ENCODE peak calls at places on chromosomes 5 and 9, in eight cellular contexts. L is lower lobe of right lung, V is GM20000, A is body of pancreas, C is OCI-LY7, X is astrocyte of the spinal cord, P is endothelial cell, G is gastrocnemius medialis. U is an unnamed sample.

GRCh38 chr5:149831492-149831891 is 101.4 kb downstream of the PPARGC1B start:
- DNase-seq in L (no peak), V (peak), A (no peak), C (no peak), X (peak), P (no peak), G (no peak), U (no peak)

GRCh38 chr9:36163049-36163839 is 5.9 kb upstream of the CCIN start:
- DNase-seq in L (no peak), V (no peak), A (peak), C (no peak), X (peak), P (peak), G (no peak), U (peak)

GRCh38 chr9:84170521-84171141 is 169.9 kb downstream of the SLC28A3 start:
- DNase-seq in L (peak), V (no peak), A (peak), C (no peak), X (peak), P (no peak), G (peak), U (peak)

GRCh38 chr5:175842947-175843793 is 28.2 kb upstream of the CPLX2 start:
- DNase-seq in L (no peak), V (no peak), A (no peak), C (no peak), X (peak), P (no peak), G (no peak), U (no peak)

GRCh38 chr5:58455066-58455465 is 4.8 kb downstream of the PLK2 start:
- DNase-seq in L (no peak), V (no peak), A (no peak), C (no peak), X (no peak), P (no peak), G (no peak), U (no peak)

GRCh38 chr5:82793808-82794419 is 283.3 kb downstream of the TMEM167A start:
- DNase-seq in L (no peak), V (no peak), A (peak), C (peak), X (peak), P (peak), G (no peak), U (no peak)

GRCh38 chr5:134079748-134080581 is 34.5 kb upstream of the TCF7 start:
- DNase-seq in L (no peak), V (no peak), A (no peak), C (no peak), X (no peak), P (no peak), G (no peak), U (peak)

GRCh38 chr9:118595719-118596305 is 773.4 kb downstream of the BRINP1 start:
- DNase-seq in L (no peak), V (peak), A (peak), C (peak), X (peak), P (peak), G (no peak), U (no peak)

GRCh38 chr9:13587581-13587980 is 308.1 kb upstream of the MPDZ start:
- DNase-seq in L (no peak), V (no peak), A (no peak), C (no peak), X (no peak), P (no peak), G (no peak), U (no peak)

GRCh38 chr9:17630531-17630949 is 51.7 kb downstream of the SH3GL2 start:
- DNase-seq in L (no peak), V (no peak), A (no peak), C (no peak), X (no peak), P (no peak), G (no peak), U (no peak)

GRCh38 chr9:116646661-116647514 is 40.2 kb upstream of the TRIM32 start:
- DNase-seq in L (no peak), V (peak), A (no peak), C (peak), X (peak), P (peak), G (no peak), U (no peak)

GRCh38 chr9:86093788-86094555 is 5.4 kb downstream of the GOLM1 start:
- DNase-seq in L (peak), V (no peak), A (peak), C (no peak), X (peak), P (no peak), G (no peak), U (no peak)

GRCh38 chr5:173236531-173237501 is 1.8 kb upstream of the NKX2-5 start:
- DNase-seq in L (no peak), V (peak), A (no peak), C (no peak), X (no peak), P (no peak), G (no peak), U (no peak)

GRCh38 chr9:88303785-88304495 is 84.3 kb upstream of the SPIN1 start:
- DNase-seq in L (no peak), V (peak), A (no peak), C (no peak), X (peak), P (no peak), G (no peak), U (peak)

GRCh38 chr5:168354397-168354796 is 63.0 kb downstream of the WWC1 start:
- DNase-seq in L (no peak), V (no peak), A (no peak), C (no peak), X (no peak), P (no peak), G (no peak), U (no peak)

GRCh38 chr5:135441256-135441915 is 5.8 kb downstream of the DCANP1 start:
- DNase-seq in L (no peak), V (no peak), A (no peak), C (no peak), X (no peak), P (no peak), G (no peak), U (no peak)

GRCh38 chr5:151070449-151070848 is 10.4 kb downstream of the TNIP1 start:
- DNase-seq in L (no peak), V (no peak), A (no peak), C (no peak), X (no peak), P (no peak), G (no peak), U (no peak)

DNA sequence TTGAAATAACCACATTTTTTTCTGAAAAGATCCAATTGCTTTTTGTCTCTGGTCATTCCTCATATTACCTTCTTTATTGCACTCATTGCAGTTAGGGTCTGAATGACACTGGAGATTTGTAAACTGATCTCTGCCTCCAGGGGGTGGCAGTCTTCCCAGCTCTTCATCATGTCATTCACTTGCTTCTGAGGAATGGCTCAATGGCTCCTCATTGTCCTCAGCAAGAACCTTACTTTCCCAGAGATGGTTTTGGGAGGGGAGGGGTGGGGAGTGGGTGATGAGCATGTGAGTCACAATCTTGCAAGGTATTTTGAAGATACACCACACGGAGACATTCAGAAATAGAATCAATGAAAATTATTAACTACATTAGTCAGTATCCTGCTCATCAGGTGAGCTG is 159.8 kb upstream of the GAS1 start:
- DNase-seq in L (no peak), V (no peak), A (no peak), C (peak), X (peak), P (no peak), G (no peak), U (no peak)
- TF ChIP-seq CTCF in L (no peak), V (no peak), A (no peak), C (peak), X (peak), P (no peak), G (peak), U (peak)

GRCh38 chr5:159021360-159022177 is 78.1 kb downstream of the EBF1 start:
- DNase-seq in L (no peak), V (no peak), A (no peak), C (no peak), X (no peak), P (no peak), G (no peak), U (no peak)
- TF ChIP-seq CTCF in L (no peak), V (no peak), A (no peak), C (no peak), X (no peak), P (no peak), G (no peak), U (no peak)

DNA sequence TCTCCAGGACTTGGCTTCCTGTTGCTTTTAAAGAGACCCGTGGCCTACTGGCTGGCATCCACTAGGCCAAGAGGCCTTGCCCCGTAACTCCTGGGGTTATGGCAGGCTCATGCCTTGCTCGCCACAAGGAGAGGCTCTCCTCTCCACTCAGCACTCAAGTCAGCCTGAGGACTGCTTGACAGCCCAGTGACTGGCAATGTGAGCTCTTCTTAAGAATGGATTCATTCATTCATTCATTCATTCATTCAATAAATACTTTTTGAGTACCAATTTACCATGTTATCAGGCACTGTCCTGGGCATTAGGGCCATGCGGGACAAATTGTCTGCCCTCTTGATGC is 22.1 kb downstream of the CSF2 start:
- DNase-seq in L (no peak), V (no peak), A (no peak), C (no peak), X (no peak), P (no peak), G (no peak), U (no peak)
- TF ChIP-seq CTCF in L (no peak), V (no peak), A (no peak), C (no peak), X (no peak), P (no peak), G (no peak), U (no peak)

DNA sequence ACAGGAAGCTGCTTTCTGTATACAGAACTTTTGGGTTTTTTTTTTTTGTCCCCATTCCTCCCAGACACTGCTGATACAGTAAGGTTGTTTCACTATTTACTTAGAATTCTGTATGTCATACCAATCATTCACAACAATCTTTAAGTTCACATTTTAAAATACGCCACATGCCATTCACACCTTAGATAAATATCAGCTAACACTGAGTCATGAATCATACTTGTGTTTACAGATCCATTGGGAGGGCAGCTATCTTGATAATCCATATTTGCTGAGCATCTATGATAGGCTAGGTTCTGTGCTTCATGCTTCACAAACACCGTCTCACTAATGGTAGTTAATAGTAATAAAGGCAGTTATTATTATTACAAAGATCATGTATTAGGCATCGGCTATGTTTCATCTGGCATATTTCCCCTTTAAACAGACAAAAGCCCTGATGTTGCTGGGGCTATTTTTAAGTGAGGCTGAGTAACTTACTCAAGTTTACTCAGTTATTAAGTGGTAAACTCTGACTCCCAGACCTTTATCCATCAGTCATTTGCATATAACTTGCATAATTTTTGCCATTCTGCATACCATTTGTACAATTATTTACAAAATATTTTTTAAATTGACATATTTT is 152.2 kb upstream of the HMHB1 start:
- DNase-seq in L (no peak), V (no peak), A (no peak), C (no peak), X (no peak), P (no peak), G (no peak), U (no peak)
- TF ChIP-seq CTCF in L (no peak), V (no peak), A (no peak), C (no peak), X (no peak), P (no peak), G (no peak), U (no peak)

DNA sequence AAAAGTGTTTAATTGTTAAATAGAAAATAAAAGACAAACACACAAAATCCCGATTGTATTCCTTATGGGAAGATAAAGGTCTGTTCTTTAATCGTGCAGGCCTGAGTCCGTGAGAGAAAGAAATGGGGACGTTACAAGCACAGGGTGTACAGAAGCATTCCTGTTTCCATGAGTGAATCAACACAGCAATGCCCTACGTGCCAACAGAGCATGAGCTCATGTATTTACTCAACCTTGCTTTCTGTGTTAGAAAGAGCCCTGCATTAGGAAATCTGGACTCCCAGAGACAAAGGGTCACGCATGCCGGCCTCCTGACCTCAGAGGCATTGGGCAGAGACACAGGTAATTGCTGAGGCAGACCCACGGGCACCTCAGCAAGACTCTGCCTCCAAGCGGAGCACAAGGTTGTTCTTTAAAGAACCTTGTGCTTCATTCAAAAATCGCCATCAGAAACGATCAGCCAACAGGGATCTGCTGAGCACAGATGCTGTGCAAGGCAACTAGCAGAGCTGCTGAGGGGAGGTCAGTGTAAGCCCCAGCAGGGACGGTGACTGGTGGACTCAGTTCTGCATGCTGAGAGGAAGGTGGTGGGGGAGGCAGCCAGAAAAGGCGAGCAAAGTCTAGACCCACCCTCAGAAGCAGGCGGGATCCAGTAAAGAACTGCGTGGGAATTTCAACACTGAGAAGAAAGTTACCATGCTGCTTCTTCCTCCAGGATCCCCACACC is 101.0 kb downstream of the TLE1 start:
- DNase-seq in L (peak), V (no peak), A (peak), C (no peak), X (peak), P (no peak), G (no peak), U (no peak)
- TF ChIP-seq CTCF in L (no peak), V (no peak), A (peak), C (no peak), X (no peak), P (no peak), G (no peak), U (no peak)

GRCh38 chr9:15231788-15232635 is 75.0 kb downstream of the TTC39B start:
- DNase-seq in L (no peak), V (peak), A (peak), C (peak), X (no peak), P (peak), G (no peak), U (no peak)
- TF ChIP-seq CTCF in L (peak), V (peak), A (no peak), C (peak), X (peak), P (peak), G (no peak), U (peak)

DNA sequence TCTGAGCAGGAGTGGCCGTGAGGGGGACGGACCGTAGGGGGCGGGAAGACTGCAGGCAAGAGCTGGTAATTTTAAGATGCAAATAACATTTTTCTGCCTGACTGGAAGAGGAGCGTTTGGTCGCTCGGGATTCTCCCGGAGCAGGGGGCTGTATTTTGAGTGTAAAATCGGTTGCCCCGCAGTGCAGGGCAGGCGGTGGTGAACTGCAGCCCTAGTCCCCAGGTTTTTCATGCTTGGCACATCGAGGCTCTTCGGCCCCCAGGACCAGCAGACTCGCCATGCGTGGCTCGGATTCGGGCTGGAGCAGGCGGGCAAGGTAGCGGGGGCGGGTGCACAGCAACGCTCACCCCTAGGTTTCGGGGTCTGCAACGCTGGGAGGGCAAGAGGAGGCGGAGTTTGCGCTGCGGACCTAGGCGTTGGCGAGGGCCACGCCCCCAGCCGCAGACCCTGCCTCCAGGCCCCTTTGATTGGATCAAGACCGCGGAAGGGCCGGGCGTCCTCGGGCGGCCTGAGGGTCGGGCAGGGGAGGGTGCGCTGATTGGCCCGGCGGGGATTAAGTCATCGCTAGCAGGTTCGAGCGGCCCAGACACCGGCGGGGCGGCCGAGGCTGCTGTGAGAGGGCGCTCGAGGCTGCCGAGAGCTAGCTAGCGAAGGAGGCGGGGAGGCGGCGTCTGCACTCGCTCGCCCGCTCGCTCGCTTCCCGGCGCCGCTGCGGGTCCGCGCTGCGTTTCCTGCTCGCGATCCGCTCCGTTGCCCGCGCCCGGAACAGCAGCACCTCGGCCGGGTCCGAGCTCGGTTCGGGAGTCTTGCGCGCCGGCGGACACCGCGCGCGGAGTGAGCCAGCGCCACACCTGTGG is at the start of gene ARHGAP26:
- DNase-seq in L (peak), V (peak), A (peak), C (peak), X (peak), P (peak), G (peak), U (peak)
- TF ChIP-seq CTCF in L (peak), V (peak), A (peak), C (no peak), X (peak), P (no peak), G (peak), U (peak)

GRCh38 chr9:2336055-2336454 is 285.5 kb upstream of the VLDLR start:
- DNase-seq in L (no peak), V (no peak), A (peak), C (no peak), X (peak), P (no peak), G (no peak), U (no peak)
- TF ChIP-seq CTCF in L (peak), V (peak), A (peak), C (peak), X (no peak), P (peak), G (no peak), U (peak)

U was measured in chondrocyte.